ENCODE peak calls at places on chromosomes 11 and 22, in five cellular contexts. One of them, this sample, is unnamed.

GRCh38 chr11:117915672-117916235 is 13.4 kb downstream of the TMPRSS13 start:
- DNase-seq in IMR-90: no peak
- DNase-seq in A673: no peak
- DNase-seq in tibial nerve: no peak
- DNase-seq in BJ: no peak
- DNase-seq in this sample: no peak

GRCh38 chr22:24948356-24949202 is 2.1 kb upstream of the LHFPL7 start:
- DNase-seq in tibial nerve: no peak
- DNase-seq in IMR-90: no peak
- DNase-seq in BJ: no peak
- DNase-seq in A673: no peak
- DNase-seq in this sample: no peak

GRCh38 chr11:29129850-29130249 is 887.0 kb downstream of the KCNA4 start:
- DNase-seq in IMR-90: peak; percentile 65
- DNase-seq in A673: peak; percentile 98
- DNase-seq in BJ: no peak
- DNase-seq in tibial nerve: no peak
- DNase-seq in this sample: no peak

GRCh38 chr11:33988586-33989370 is 62.8 kb upstream of the CAPRIN1 start:
- DNase-seq in IMR-90: no peak
- DNase-seq in A673: no peak
- DNase-seq in BJ: no peak
- DNase-seq in tibial nerve: no peak
- DNase-seq in this sample: no peak

GRCh38 chr22:36454916-36455570 is 26.4 kb downstream of the TXN2 start:
- DNase-seq in A673: peak; percentile 88
- DNase-seq in IMR-90: peak; percentile 84
- DNase-seq in BJ: no peak
- DNase-seq in tibial nerve: peak; percentile 79
- DNase-seq in this sample: peak; percentile 98

GRCh38 chr22:45526768-45527360 is 24.2 kb downstream of the FBLN1 start:
- DNase-seq in BJ: no peak
- DNase-seq in IMR-90: peak; percentile 77
- DNase-seq in A673: no peak
- DNase-seq in tibial nerve: no peak
- DNase-seq in this sample: no peak

GRCh38 chr11:112279901-112280267 is 19.2 kb upstream of the PLET1 start:
- DNase-seq in A673: peak; percentile 84
- DNase-seq in IMR-90: peak; percentile 43
- DNase-seq in tibial nerve: peak; percentile 74
- DNase-seq in BJ: no peak
- DNase-seq in this sample: peak; percentile 91

GRCh38 chr11:124194696-124195418 is 11.7 kb downstream of the OR10D3 start:
- DNase-seq in A673: peak; percentile 89
- DNase-seq in IMR-90: peak; percentile 58
- DNase-seq in BJ: no peak
- DNase-seq in tibial nerve: peak; percentile 57
- DNase-seq in this sample: no peak

GRCh38 chr11:131392528-131393255 is 22.3 kb downstream of the NTM start:
- DNase-seq in IMR-90: no peak
- DNase-seq in tibial nerve: no peak
- DNase-seq in BJ: no peak
- DNase-seq in A673: no peak
- DNase-seq in this sample: no peak

GRCh38 chr11:15627560-15627959 is 512.8 kb downstream of the INSC start:
- DNase-seq in tibial nerve: no peak
- DNase-seq in A673: no peak
- DNase-seq in BJ: peak; percentile 3
- DNase-seq in IMR-90: peak; percentile 74
- DNase-seq in this sample: no peak

GRCh38 chr22:32754413-32755041 is 47.0 kb upstream of the TIMP3 start:
- DNase-seq in BJ: no peak
- DNase-seq in IMR-90: peak; percentile 65
- DNase-seq in A673: no peak
- DNase-seq in tibial nerve: peak; percentile 45
- DNase-seq in this sample: peak; percentile 38

GRCh38 chr11:58058276-58059010 is 27.7 kb downstream of the OR6Q1 start:
- DNase-seq in BJ: no peak
- DNase-seq in IMR-90: no peak
- DNase-seq in tibial nerve: no peak
- DNase-seq in A673: no peak
- DNase-seq in this sample: no peak

GRCh38 chr11:126146454-126147192 is 64.8 kb downstream of the RPUSD4 start:
- DNase-seq in IMR-90: no peak
- DNase-seq in A673: no peak
- DNase-seq in BJ: no peak
- DNase-seq in tibial nerve: no peak
- DNase-seq in this sample: no peak

GRCh38 chr11:6391548-6392134 is 1.4 kb downstream of the SMPD1 start:
- DNase-seq in IMR-90: no peak
- DNase-seq in A673: no peak
- DNase-seq in BJ: no peak
- DNase-seq in tibial nerve: no peak
- DNase-seq in this sample: no peak

GRCh38 chr11:80362578-80362977 is 921.7 kb upstream of the TENM4 start:
- DNase-seq in IMR-90: no peak
- DNase-seq in A673: no peak
- DNase-seq in tibial nerve: no peak
- DNase-seq in BJ: no peak
- DNase-seq in this sample: no peak

GRCh38 chr22:47122441-47123000 is 360.1 kb downstream of the TBC1D22A start:
- DNase-seq in tibial nerve: no peak
- DNase-seq in IMR-90: no peak
- DNase-seq in BJ: no peak
- DNase-seq in A673: no peak
- DNase-seq in this sample: no peak

GRCh38 chr11:75563501-75563977 is 1.5 kb downstream of the SERPINH1 start:
- DNase-seq in IMR-90: no peak
- DNase-seq in tibial nerve: no peak
- DNase-seq in BJ: no peak
- DNase-seq in A673: no peak
- DNase-seq in this sample: no peak

GRCh38 chr22:20595461-20595860 is 88.1 kb downstream of the MED15 start:
- DNase-seq in tibial nerve: no peak
- DNase-seq in A673: no peak
- DNase-seq in IMR-90: no peak
- DNase-seq in BJ: no peak
- DNase-seq in this sample: no peak

GRCh38 chr11:67083786-67084366 is 27.2 kb downstream of the RHOD start:
- DNase-seq in BJ: no peak
- DNase-seq in tibial nerve: no peak
- DNase-seq in A673: no peak
- DNase-seq in IMR-90: no peak
- DNase-seq in this sample: no peak

GRCh38 chr11:34274712-34275398 is 83.0 kb downstream of the ABTB2 start:
- DNase-seq in IMR-90: peak; percentile 98
- DNase-seq in A673: peak; percentile 76
- DNase-seq in BJ: peak; percentile 83
- DNase-seq in tibial nerve: peak; percentile 93
- DNase-seq in this sample: peak; percentile 93

GRCh38 chr22:44192098-44192810 is 11.5 kb downstream of the PARVG start:
- DNase-seq in A673: peak; percentile 43
- DNase-seq in IMR-90: no peak
- DNase-seq in tibial nerve: no peak
- DNase-seq in BJ: no peak
- DNase-seq in this sample: no peak

GRCh38 chr11:73578786-73579185 is 19.1 kb downstream of the FAM168A start:
- DNase-seq in IMR-90: no peak
- DNase-seq in BJ: no peak
- DNase-seq in tibial nerve: no peak
- DNase-seq in A673: no peak
- DNase-seq in this sample: no peak
- H3K4me3 ChIP-seq in IMR-90: no peak overlapping the region
- H3K4me3 ChIP-seq in BJ: no peak overlapping the region
- H3K4me3 ChIP-seq in tibial nerve: no peak overlapping the region
- H3K4me3 ChIP-seq in A673: no peak overlapping the region
- H3K4me3 ChIP-seq in this sample: no peak overlapping the region

GRCh38 chr11:22730319-22730718 is 63.9 kb downstream of the GAS2 start:
- DNase-seq in IMR-90: peak; percentile 1
- DNase-seq in tibial nerve: no peak
- DNase-seq in A673: peak; percentile 22
- DNase-seq in BJ: no peak
- DNase-seq in this sample: no peak
- TF ChIP-seq CTCF in IMR-90: no peak
- TF ChIP-seq CTCF in tibial nerve: no peak
- TF ChIP-seq CTCF in A673: peak; percentile 36
- TF ChIP-seq CTCF in BJ: no peak
- TF ChIP-seq CTCF in this sample: no peak

DNA sequence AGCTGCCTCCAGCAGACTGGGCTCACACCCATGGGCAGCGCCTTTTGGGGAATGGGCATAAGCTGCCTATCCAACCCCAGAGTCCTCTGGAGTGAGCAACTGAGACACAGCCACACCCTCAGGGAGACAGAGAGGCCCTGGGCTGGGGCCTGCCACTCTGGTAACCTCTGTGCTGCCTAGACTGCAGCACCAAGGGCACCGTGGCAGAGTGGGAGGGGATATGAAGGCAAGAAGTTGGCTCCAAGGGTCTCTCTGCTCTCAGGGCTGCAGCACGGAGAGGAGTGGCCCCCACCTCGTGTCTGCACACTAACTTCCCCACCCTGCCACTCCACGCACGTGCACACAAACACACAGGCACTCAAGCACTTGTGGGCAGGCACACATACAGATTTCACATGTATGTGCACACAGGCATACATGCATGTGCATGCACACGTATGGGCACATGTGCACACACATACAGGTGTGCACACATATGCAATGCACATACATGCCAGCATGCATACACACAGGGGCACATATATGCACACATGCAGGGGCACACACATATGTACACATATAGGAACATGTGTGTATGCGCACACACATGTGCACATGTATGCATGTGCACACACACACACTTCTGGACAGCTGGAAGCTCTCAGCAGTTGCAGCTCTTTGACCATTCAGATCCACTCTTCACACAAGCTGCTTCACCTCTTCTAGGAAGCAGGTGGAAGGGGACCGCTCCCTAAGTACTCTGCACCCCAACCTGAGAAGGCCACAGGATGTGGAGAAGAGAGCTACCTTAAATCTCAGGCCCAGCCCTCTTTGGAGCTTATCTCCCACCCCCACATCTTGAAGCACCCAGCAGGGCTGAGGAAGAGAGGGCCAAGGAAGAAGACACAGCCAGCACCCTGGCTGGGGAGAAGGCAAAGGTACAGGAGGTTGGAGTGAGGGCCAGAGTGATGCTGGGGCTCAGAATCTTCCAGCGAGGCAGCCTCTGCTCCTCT is 4.3 kb downstream of the IGSF9B start:
- DNase-seq in tibial nerve: no peak
- DNase-seq in IMR-90: no peak
- DNase-seq in BJ: no peak
- DNase-seq in A673: no peak
- DNase-seq in this sample: no peak
- H3K4me3 ChIP-seq in tibial nerve: no peak overlapping the region
- H3K4me3 ChIP-seq in IMR-90: no peak overlapping the region
- H3K4me3 ChIP-seq in BJ: no peak overlapping the region
- H3K4me3 ChIP-seq in A673: no peak overlapping the region
- H3K4me3 ChIP-seq in this sample: no peak overlapping the region

GRCh38 chr22:42967933-42968332 is 47.0 kb downstream of the PACSIN2 start:
- DNase-seq in A673: no peak
- DNase-seq in tibial nerve: no peak
- DNase-seq in BJ: no peak
- DNase-seq in IMR-90: no peak
- DNase-seq in this sample: peak; percentile 92
- TF ChIP-seq CTCF in A673: no peak
- TF ChIP-seq CTCF in tibial nerve: no peak
- TF ChIP-seq CTCF in BJ: peak; percentile 62
- TF ChIP-seq CTCF in IMR-90: no peak
- TF ChIP-seq CTCF in this sample: no peak

GRCh38 chr11:2383823-2384722 is 7.0 kb downstream of the CD81 start:
- DNase-seq in IMR-90: no peak
- DNase-seq in BJ: no peak
- DNase-seq in A673: no peak
- DNase-seq in tibial nerve: no peak
- DNase-seq in this sample: no peak

GRCh38 chr11:2382927-2383822 is 6.1 kb downstream of the CD81 start:
- DNase-seq in tibial nerve: no peak
- DNase-seq in IMR-90: peak; percentile 63
- DNase-seq in A673: no peak
- DNase-seq in BJ: no peak
- DNase-seq in this sample: no peak

GRCh38 chr11:2386591-2386990 is 9.5 kb downstream of the CD81 start:
- DNase-seq in A673: no peak
- DNase-seq in tibial nerve: no peak
- DNase-seq in BJ: no peak
- DNase-seq in IMR-90: no peak
- DNase-seq in this sample: no peak

GRCh38 chr11:2385156-2386151 is 8.3 kb downstream of the CD81 start:
- DNase-seq in tibial nerve: no peak
- DNase-seq in A673: no peak
- DNase-seq in BJ: no peak
- DNase-seq in IMR-90: no peak
- DNase-seq in this sample: no peak

GRCh38 chr11:2384723-2385041 is 7.6 kb downstream of the CD81 start:
- DNase-seq in A673: no peak
- DNase-seq in BJ: no peak
- DNase-seq in tibial nerve: no peak
- DNase-seq in IMR-90: no peak
- DNase-seq in this sample: no peak
- H3K4me3 ChIP-seq in A673: no peak overlapping the region
- H3K4me3 ChIP-seq in BJ: no peak overlapping the region
- H3K4me3 ChIP-seq in tibial nerve: no peak overlapping the region
- H3K4me3 ChIP-seq in IMR-90: no peak overlapping the region
- H3K4me3 ChIP-seq in this sample: no peak overlapping the region

DNA sequence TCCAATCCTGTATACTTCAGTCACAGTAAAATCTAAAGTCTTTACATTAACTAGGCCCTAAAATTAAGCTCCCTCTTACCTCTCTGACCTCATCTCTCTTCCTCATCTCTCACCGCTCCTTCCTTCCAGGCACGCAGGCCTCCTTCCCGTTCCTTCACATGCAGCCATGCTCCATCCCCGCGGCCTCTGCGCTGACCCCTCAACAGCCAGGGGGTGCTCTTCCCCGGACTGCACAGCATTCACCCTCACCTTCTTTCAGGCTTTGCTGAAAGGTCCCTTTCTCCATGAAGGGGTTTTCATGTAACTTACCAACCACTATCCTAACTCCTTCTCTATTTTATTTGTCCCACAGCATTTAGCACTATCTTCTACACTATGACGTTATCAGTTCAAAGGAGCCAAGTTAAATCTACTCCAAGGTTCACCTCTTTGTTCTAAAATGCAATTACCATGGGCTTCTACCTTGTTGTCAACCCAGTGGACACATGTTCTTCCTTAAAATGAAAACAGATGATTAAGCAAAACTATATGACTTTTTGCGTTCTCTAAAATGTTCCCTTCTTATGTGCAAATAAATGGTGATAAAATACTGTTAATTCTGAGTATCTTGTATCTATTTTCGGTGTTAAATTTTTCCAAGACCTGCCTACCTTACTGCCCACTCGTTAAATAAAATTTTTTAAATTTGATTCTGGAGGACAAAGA is 57.8 kb upstream of the APOA1 start:
- DNase-seq in tibial nerve: peak; percentile 16
- DNase-seq in BJ: no peak
- DNase-seq in A673: no peak
- DNase-seq in IMR-90: no peak
- DNase-seq in this sample: no peak
- TF ChIP-seq CTCF in tibial nerve: peak; percentile 61
- TF ChIP-seq CTCF in BJ: peak; percentile 32
- TF ChIP-seq CTCF in A673: peak; percentile 40
- TF ChIP-seq CTCF in IMR-90: peak; percentile 29
- TF ChIP-seq CTCF in this sample: no peak

This sample was measured in lower leg skin.